ENCODE peak calls at places on chromosomes 13 and 19, in six cellular contexts. One of them, this sample, is unnamed.

GRCh38 chr19:679418-680286 is 3.5 kb downstream of the FSTL3 start:
- DNase-seq in lower lobe of right lung: peak
- DNase-seq in epithelial cell of prostate: no peak
- DNase-seq in testis: peak
- DNase-seq in fibroblast of lung: peak
- DNase-seq in CD4-positive, alpha-beta T cell: peak
- DNase-seq in this sample: peak

GRCh38 chr19:49116544-49116943 is 2.4 kb downstream of the LIN7B start:
- DNase-seq in testis: no peak
- DNase-seq in epithelial cell of prostate: no peak
- DNase-seq in lower lobe of right lung: peak
- DNase-seq in fibroblast of lung: no peak
- DNase-seq in CD4-positive, alpha-beta T cell: no peak
- DNase-seq in this sample: no peak

GRCh38 chr13:52686381-52686780 is 33.7 kb downstream of the SUGT1 start:
- DNase-seq in lower lobe of right lung: no peak
- DNase-seq in CD4-positive, alpha-beta T cell: no peak
- DNase-seq in epithelial cell of prostate: no peak
- DNase-seq in testis: no peak
- DNase-seq in fibroblast of lung: no peak
- DNase-seq in this sample: no peak

GRCh38 chr13:28355046-28355821 is 139.7 kb downstream of the FLT1 start:
- DNase-seq in fibroblast of lung: no peak
- DNase-seq in epithelial cell of prostate: no peak
- DNase-seq in testis: peak
- DNase-seq in lower lobe of right lung: no peak
- DNase-seq in CD4-positive, alpha-beta T cell: no peak
- DNase-seq in this sample: no peak

GRCh38 chr13:25111557-25111956 is 15.6 kb downstream of the PABPC3 start:
- DNase-seq in lower lobe of right lung: no peak
- DNase-seq in CD4-positive, alpha-beta T cell: no peak
- DNase-seq in fibroblast of lung: no peak
- DNase-seq in testis: no peak
- DNase-seq in epithelial cell of prostate: no peak
- DNase-seq in this sample: no peak

GRCh38 chr19:17938092-17938845 is 5.5 kb downstream of the CCDC124 start:
- DNase-seq in lower lobe of right lung: peak
- DNase-seq in epithelial cell of prostate: peak
- DNase-seq in CD4-positive, alpha-beta T cell: peak
- DNase-seq in testis: peak
- DNase-seq in fibroblast of lung: peak
- DNase-seq in this sample: peak

GRCh38 chr19:58563034-58563573 is 4.7 kb upstream of the UBE2M start:
- DNase-seq in CD4-positive, alpha-beta T cell: no peak
- DNase-seq in fibroblast of lung: no peak
- DNase-seq in testis: no peak
- DNase-seq in epithelial cell of prostate: no peak
- DNase-seq in lower lobe of right lung: no peak
- DNase-seq in this sample: peak

GRCh38 chr19:8363803-8364771 is at the start of gene ANGPTL4:
- DNase-seq in epithelial cell of prostate: peak
- DNase-seq in lower lobe of right lung: peak
- DNase-seq in testis: peak
- DNase-seq in CD4-positive, alpha-beta T cell: peak
- DNase-seq in fibroblast of lung: peak
- DNase-seq in this sample: peak

GRCh38 chr19:16019691-16020448 is 56.4 kb upstream of the TPM4 start:
- DNase-seq in epithelial cell of prostate: no peak
- DNase-seq in CD4-positive, alpha-beta T cell: no peak
- DNase-seq in lower lobe of right lung: no peak
- DNase-seq in testis: no peak
- DNase-seq in fibroblast of lung: no peak
- DNase-seq in this sample: peak

GRCh38 chr13:81393110-81393509 is 1052.2 kb upstream of the SPRY2 start:
- DNase-seq in testis: no peak
- DNase-seq in CD4-positive, alpha-beta T cell: no peak
- DNase-seq in fibroblast of lung: no peak
- DNase-seq in lower lobe of right lung: no peak
- DNase-seq in epithelial cell of prostate: no peak
- DNase-seq in this sample: no peak

GRCh38 chr19:4007836-4008539 is 452 bp downstream of the PIAS4 start:
- DNase-seq in fibroblast of lung: no peak
- DNase-seq in epithelial cell of prostate: no peak
- DNase-seq in testis: peak
- DNase-seq in lower lobe of right lung: no peak
- DNase-seq in CD4-positive, alpha-beta T cell: no peak
- DNase-seq in this sample: peak

GRCh38 chr13:61410669-61411297 is 4.9 kb downstream of the PCDH20 start:
- DNase-seq in CD4-positive, alpha-beta T cell: no peak
- DNase-seq in testis: no peak
- DNase-seq in lower lobe of right lung: no peak
- DNase-seq in epithelial cell of prostate: no peak
- DNase-seq in fibroblast of lung: peak
- DNase-seq in this sample: no peak

GRCh38 chr19:4327252-4327876 is 11.3 kb downstream of the STAP2 start:
- DNase-seq in fibroblast of lung: peak
- DNase-seq in testis: peak
- DNase-seq in lower lobe of right lung: peak
- DNase-seq in CD4-positive, alpha-beta T cell: peak
- DNase-seq in epithelial cell of prostate: no peak
- DNase-seq in this sample: peak

GRCh38 chr13:27455331-27455855 is 5.0 kb upstream of the MTIF3 start:
- DNase-seq in fibroblast of lung: peak
- DNase-seq in lower lobe of right lung: no peak
- DNase-seq in testis: no peak
- DNase-seq in CD4-positive, alpha-beta T cell: no peak
- DNase-seq in epithelial cell of prostate: no peak
- DNase-seq in this sample: no peak

GRCh38 chr19:43594710-43595604 is 977 bp downstream of the IRGQ start:
- DNase-seq in fibroblast of lung: peak
- DNase-seq in epithelial cell of prostate: peak
- DNase-seq in lower lobe of right lung: peak
- DNase-seq in CD4-positive, alpha-beta T cell: peak
- DNase-seq in testis: peak
- DNase-seq in this sample: peak

GRCh38 chr19:54882758-54883157 is 8.7 kb downstream of the FCAR start:
- DNase-seq in lower lobe of right lung: no peak
- DNase-seq in fibroblast of lung: no peak
- DNase-seq in CD4-positive, alpha-beta T cell: no peak
- DNase-seq in epithelial cell of prostate: no peak
- DNase-seq in testis: no peak
- DNase-seq in this sample: no peak

GRCh38 chr19:52722062-52723005 is 12.5 kb downstream of the ZNF611 start:
- DNase-seq in CD4-positive, alpha-beta T cell: no peak
- DNase-seq in lower lobe of right lung: no peak
- DNase-seq in epithelial cell of prostate: peak
- DNase-seq in testis: no peak
- DNase-seq in fibroblast of lung: peak
- DNase-seq in this sample: no peak

GRCh38 chr19:8489591-8490394 is 12.6 kb downstream of the PRAM1 start:
- DNase-seq in CD4-positive, alpha-beta T cell: no peak
- DNase-seq in testis: no peak
- DNase-seq in epithelial cell of prostate: peak
- DNase-seq in fibroblast of lung: no peak
- DNase-seq in lower lobe of right lung: no peak
- DNase-seq in this sample: no peak

GRCh38 chr19:36939153-36939552 is 23.0 kb downstream of the ZNF568 start:
- DNase-seq in lower lobe of right lung: no peak
- DNase-seq in epithelial cell of prostate: no peak
- DNase-seq in CD4-positive, alpha-beta T cell: no peak
- DNase-seq in fibroblast of lung: no peak
- DNase-seq in testis: no peak
- DNase-seq in this sample: no peak

GRCh38 chr19:55418185-55418584 is 10.6 kb upstream of the UBE2S start:
- DNase-seq in epithelial cell of prostate: no peak
- DNase-seq in CD4-positive, alpha-beta T cell: peak
- DNase-seq in fibroblast of lung: peak
- DNase-seq in testis: peak
- DNase-seq in lower lobe of right lung: no peak
- DNase-seq in this sample: no peak

GRCh38 chr13:99085139-99085845 is 107.4 kb upstream of the DOCK9 start:
- DNase-seq in fibroblast of lung: no peak
- DNase-seq in CD4-positive, alpha-beta T cell: peak
- DNase-seq in testis: peak
- DNase-seq in epithelial cell of prostate: no peak
- DNase-seq in lower lobe of right lung: no peak
- DNase-seq in this sample: no peak

GRCh38 chr19:41994521-41994971 is 516 bp upstream of the ATP1A3 start:
- DNase-seq in fibroblast of lung: no peak
- DNase-seq in epithelial cell of prostate: no peak
- DNase-seq in lower lobe of right lung: no peak
- DNase-seq in CD4-positive, alpha-beta T cell: peak
- DNase-seq in testis: no peak
- DNase-seq in this sample: no peak

GRCh38 chr13:41332829-41333228 is 21.8 kb downstream of the NAA16 start:
- DNase-seq in lower lobe of right lung: no peak
- DNase-seq in CD4-positive, alpha-beta T cell: no peak
- DNase-seq in epithelial cell of prostate: no peak
- DNase-seq in fibroblast of lung: peak
- DNase-seq in testis: no peak
- DNase-seq in this sample: no peak

GRCh38 chr13:41326661-41327060 is 15.6 kb downstream of the NAA16 start:
- DNase-seq in epithelial cell of prostate: no peak
- DNase-seq in lower lobe of right lung: no peak
- DNase-seq in fibroblast of lung: no peak
- DNase-seq in CD4-positive, alpha-beta T cell: no peak
- DNase-seq in testis: no peak
- DNase-seq in this sample: no peak

DNA sequence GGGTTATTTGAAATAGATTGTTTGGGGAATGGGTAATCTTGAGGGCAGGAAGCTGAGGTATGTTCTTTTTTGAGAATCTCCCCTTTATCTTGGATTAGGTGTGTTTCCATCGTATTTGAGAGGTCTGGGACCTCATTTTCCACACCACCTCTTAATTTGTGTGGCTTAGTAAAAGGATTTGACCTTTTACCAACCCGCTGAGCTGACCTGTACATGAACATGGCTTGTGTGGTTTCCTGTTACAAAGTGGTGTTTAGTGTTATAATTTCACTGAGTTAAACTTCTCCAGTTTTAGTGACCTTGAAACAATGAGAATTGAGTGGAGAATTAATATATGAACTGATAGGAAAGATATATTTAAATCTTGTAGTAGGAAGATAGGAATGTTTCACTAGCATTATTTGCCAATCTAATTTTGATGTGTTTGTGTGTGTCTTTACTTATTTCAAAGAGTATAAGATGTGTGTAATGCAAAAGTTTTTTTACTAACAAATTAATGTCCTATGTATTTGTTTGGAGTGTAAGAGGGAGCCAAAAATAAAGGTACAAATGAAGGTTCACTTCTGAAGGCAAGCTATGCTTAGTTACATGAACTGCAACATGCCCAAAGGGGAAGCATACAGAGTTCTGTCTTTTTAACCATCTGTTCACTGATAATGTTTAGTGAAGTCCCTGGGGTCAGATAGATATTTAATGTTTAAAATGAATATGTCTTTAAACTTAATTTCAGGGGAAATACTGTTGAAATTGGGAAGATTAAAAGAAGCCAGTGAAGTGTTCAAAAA is 17.1 kb downstream of the NAA16 start:
- DNase-seq in epithelial cell of prostate: no peak
- DNase-seq in CD4-positive, alpha-beta T cell: no peak
- DNase-seq in fibroblast of lung: peak
- DNase-seq in lower lobe of right lung: no peak
- DNase-seq in testis: no peak
- DNase-seq in this sample: no peak
- H3K27ac ChIP-seq in epithelial cell of prostate: no peak
- H3K27ac ChIP-seq in CD4-positive, alpha-beta T cell: no peak
- H3K27ac ChIP-seq in fibroblast of lung: no peak
- H3K27ac ChIP-seq in lower lobe of right lung: no peak
- H3K27ac ChIP-seq in testis: no peak
- H3K27ac ChIP-seq in this sample: no peak

DNA sequence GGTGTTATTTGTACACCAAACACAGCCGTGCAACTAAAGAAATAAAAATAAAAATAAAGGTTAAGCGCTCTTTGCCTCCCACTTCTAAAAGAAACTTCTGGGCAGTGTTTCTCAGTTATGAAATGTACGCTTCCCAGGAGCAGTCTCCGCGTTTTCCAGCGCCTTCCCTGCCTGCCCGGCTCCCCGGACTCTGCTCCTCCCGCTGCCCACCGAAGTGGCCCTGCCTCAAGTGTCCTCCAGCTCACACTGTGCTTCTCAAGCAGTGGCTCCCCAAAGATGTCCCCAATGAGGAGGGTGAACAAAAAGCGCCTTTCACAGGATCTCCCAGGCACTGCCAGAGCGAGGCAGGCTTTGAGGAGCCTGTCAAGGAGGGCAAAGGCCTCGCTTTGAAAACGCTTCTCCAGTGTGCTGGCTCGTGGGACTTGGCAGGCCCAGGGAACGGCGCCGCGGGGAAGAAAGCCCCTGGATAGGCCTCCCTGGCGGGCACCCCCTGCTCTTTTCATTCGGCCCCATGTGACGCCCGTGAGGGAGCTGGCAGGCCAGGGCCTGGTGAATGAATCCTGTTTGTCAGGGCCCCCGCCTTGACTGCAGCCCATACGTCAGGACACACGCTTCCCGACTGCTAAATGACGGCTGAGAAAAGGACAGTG is 187.1 kb downstream of the FOXO1 start:
- DNase-seq in lower lobe of right lung: no peak
- DNase-seq in CD4-positive, alpha-beta T cell: no peak
- DNase-seq in epithelial cell of prostate: no peak
- DNase-seq in fibroblast of lung: no peak
- DNase-seq in testis: no peak
- DNase-seq in this sample: no peak
- H3K27ac ChIP-seq in lower lobe of right lung: no peak
- H3K27ac ChIP-seq in CD4-positive, alpha-beta T cell: no peak
- H3K27ac ChIP-seq in epithelial cell of prostate: no peak
- H3K27ac ChIP-seq in fibroblast of lung: no peak
- H3K27ac ChIP-seq in testis: no peak
- H3K27ac ChIP-seq in this sample: no peak

GRCh38 chr13:46057251-46058015 is 4.9 kb upstream of the ZC3H13 start:
- DNase-seq in CD4-positive, alpha-beta T cell: no peak
- DNase-seq in fibroblast of lung: no peak
- DNase-seq in testis: no peak
- DNase-seq in lower lobe of right lung: no peak
- DNase-seq in epithelial cell of prostate: no peak
- DNase-seq in this sample: no peak

GRCh38 chr13:46062190-46062589 is 9.6 kb upstream of the ZC3H13 start:
- DNase-seq in lower lobe of right lung: no peak
- DNase-seq in CD4-positive, alpha-beta T cell: no peak
- DNase-seq in epithelial cell of prostate: peak
- DNase-seq in fibroblast of lung: peak
- DNase-seq in testis: no peak
- DNase-seq in this sample: no peak

GRCh38 chr13:46053162-46054012 is 841 bp upstream of the ZC3H13 start:
- DNase-seq in testis: no peak
- DNase-seq in epithelial cell of prostate: no peak
- DNase-seq in CD4-positive, alpha-beta T cell: no peak
- DNase-seq in lower lobe of right lung: no peak
- DNase-seq in fibroblast of lung: no peak
- DNase-seq in this sample: no peak

GRCh38 chr13:46059405-46059804 is 6.9 kb upstream of the ZC3H13 start:
- DNase-seq in CD4-positive, alpha-beta T cell: no peak
- DNase-seq in lower lobe of right lung: no peak
- DNase-seq in epithelial cell of prostate: no peak
- DNase-seq in fibroblast of lung: no peak
- DNase-seq in testis: no peak
- DNase-seq in this sample: no peak

GRCh38 chr13:46058268-46058667 is 5.7 kb upstream of the ZC3H13 start:
- DNase-seq in epithelial cell of prostate: no peak
- DNase-seq in fibroblast of lung: no peak
- DNase-seq in testis: no peak
- DNase-seq in CD4-positive, alpha-beta T cell: no peak
- DNase-seq in lower lobe of right lung: no peak
- DNase-seq in this sample: no peak
- H3K27ac ChIP-seq in epithelial cell of prostate: no peak
- H3K27ac ChIP-seq in fibroblast of lung: no peak
- H3K27ac ChIP-seq in testis: no peak
- H3K27ac ChIP-seq in CD4-positive, alpha-beta T cell: no peak
- H3K27ac ChIP-seq in lower lobe of right lung: no peak
- H3K27ac ChIP-seq in this sample: no peak

GRCh38 chr19:2045501-2046045 is 5.5 kb downstream of the MKNK2 start:
- DNase-seq in epithelial cell of prostate: no peak
- DNase-seq in fibroblast of lung: no peak
- DNase-seq in CD4-positive, alpha-beta T cell: no peak
- DNase-seq in lower lobe of right lung: no peak
- DNase-seq in testis: no peak
- DNase-seq in this sample: no peak
- H3K27ac ChIP-seq in epithelial cell of prostate: peak
- H3K27ac ChIP-seq in fibroblast of lung: no peak
- H3K27ac ChIP-seq in CD4-positive, alpha-beta T cell: peak
- H3K27ac ChIP-seq in lower lobe of right lung: peak
- H3K27ac ChIP-seq in testis: peak
- H3K27ac ChIP-seq in this sample: peak